ENCODE peak calls at places on chromosomes 4 and X, in ten cellular contexts. V is Panc1, J is tibial nerve, C is AG04450, R is lung, K is PC-3, A is HCT116, D is body of pancreas, M is heart left ventricle, W is osteoblast. E is an unnamed sample. For H3K9me3, the result is how much of the 10 kb centered on the place peaks cover.

GRCh38 chrX:84634201-84634782 is 132.0 kb upstream of the HDX start:
- DNase-seq in A (no peak), D (no peak), W (no peak), C (no peak), M (no peak), R (no peak), J (no peak), K (peak), V (no peak), E (peak)

GRCh38 chr4:167234388-167234881 is at the start of gene SPOCK3:
- DNase-seq in W (peak), K (peak), R (peak), V (no peak), J (no peak), M (peak), A (peak), C (no peak), D (peak), E (peak)

GRCh38 chrX:40097101-40097491 is 662 bp downstream of the BCOR start:
- DNase-seq in V (no peak), C (no peak), W (peak), M (peak), R (no peak), J (no peak), K (no peak), D (no peak), A (no peak), E (no peak)

GRCh38 chr4:147078362-147078761 is 132.7 kb upstream of the TTC29 start:
- DNase-seq in A (no peak), R (no peak), J (no peak), K (no peak), W (no peak), V (no peak), M (no peak), D (no peak), C (no peak), E (no peak)

GRCh38 chr4:5162909-5163508 is 111.7 kb downstream of the STK32B start:
- DNase-seq in M (no peak), W (no peak), R (no peak), C (no peak), A (no peak), J (no peak), K (no peak), D (no peak), V (no peak), E (no peak)

GRCh38 chr4:182643801-182644311 is 273.3 kb downstream of the DCTD start:
- DNase-seq in V (no peak), J (no peak), R (no peak), A (no peak), K (no peak), D (no peak), C (peak), W (peak), M (peak), E (peak)

GRCh38 chr4:48902266-48902665 is 4.3 kb downstream of the OCIAD2 start:
- DNase-seq in K (peak), R (peak), C (no peak), J (no peak), W (peak), A (no peak), M (no peak), V (no peak), D (no peak), E (no peak)

GRCh38 chr4:38600575-38600974 is 63.4 kb upstream of the KLF3 start:
- DNase-seq in C (no peak), A (no peak), J (no peak), V (no peak), D (no peak), K (no peak), W (no peak), R (no peak), M (no peak), E (no peak)

GRCh38 chr4:1720163-1720983 is 750 bp downstream of the TMEM129 start:
- DNase-seq in J (no peak), D (no peak), K (no peak), V (no peak), R (peak), M (peak), A (no peak), W (peak), C (no peak), E (peak)

GRCh38 chr4:41245983-41246382 is 10.7 kb upstream of the UCHL1 start:
- DNase-seq in W (no peak), R (no peak), M (no peak), A (no peak), D (no peak), J (no peak), C (no peak), K (no peak), V (no peak), E (no peak)

GRCh38 chr4:25427871-25428270 is 50.8 kb downstream of the ANAPC4 start:
- DNase-seq in R (no peak), D (no peak), A (no peak), W (no peak), C (no peak), V (no peak), J (no peak), M (no peak), K (no peak), E (no peak)

GRCh38 chrX:68827848-68828562 is 816 bp upstream of the EFNB1 start:
- DNase-seq in W (peak), K (peak), J (peak), R (peak), A (peak), M (peak), V (peak), C (peak), D (peak), E (peak)

GRCh38 chr4:16513876-16514275 is 287.6 kb upstream of the TAPT1 start:
- DNase-seq in D (no peak), R (no peak), K (no peak), W (no peak), J (no peak), V (no peak), A (no peak), M (no peak), C (no peak), E (no peak)

GRCh38 chr4:16505726-16506125 is 279.5 kb upstream of the TAPT1 start:
- DNase-seq in C (no peak), V (no peak), W (peak), A (no peak), K (peak), R (no peak), D (no peak), J (no peak), M (peak), E (peak)

GRCh38 chr4:16508968-16509367 is 282.7 kb upstream of the TAPT1 start:
- DNase-seq in R (no peak), V (no peak), M (no peak), J (no peak), A (no peak), K (peak), W (no peak), C (no peak), D (no peak), E (no peak)
- TF ChIP-seq CTCF in R (no peak), V (peak), M (peak), J (no peak), A (peak), K (peak), W (peak), C (peak), D (no peak), E (peak)

GRCh38 chrX:155951237-155951789 is 46.2 kb upstream of the IL9R start:
- DNase-seq in J (no peak), D (no peak), V (no peak), W (peak), K (no peak), M (no peak), R (no peak), A (no peak), C (no peak), E (no peak)
- H3K9me3 ChIP-seq in J (under half), D (under half), V (under half), W (under half), K (under half), M (under half), R (under half), A (under half), C (under half), E (under half)

DNA sequence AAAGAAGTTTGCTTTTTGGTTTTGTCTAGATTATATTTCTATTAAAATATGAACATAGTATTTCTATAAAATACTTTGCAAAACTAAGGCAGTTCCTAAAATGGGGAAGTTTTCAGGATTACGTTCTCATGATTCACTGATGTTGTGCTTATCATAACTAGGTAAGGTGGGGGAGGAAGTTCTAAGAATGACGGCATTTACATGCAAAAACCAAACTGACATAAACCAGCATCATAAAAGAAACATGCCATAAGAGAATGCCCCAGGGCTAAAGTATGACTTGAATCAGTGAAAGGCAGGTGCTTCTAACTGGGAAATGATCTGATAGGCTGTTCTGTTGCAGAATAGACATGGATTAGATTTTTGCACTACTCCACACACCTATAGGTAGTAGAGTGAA is 204.7 kb upstream of the JADE1 start:
- DNase-seq in K (peak), V (no peak), J (no peak), C (no peak), R (no peak), A (no peak), D (no peak), W (no peak), M (no peak), E (no peak)
- TF ChIP-seq CTCF in K (no peak), V (no peak), J (no peak), C (no peak), R (no peak), A (no peak), D (no peak), W (no peak), M (no peak), E (no peak)

GRCh38 chr4:112355662-112356061 is 58.5 kb downstream of the ALPK1 start:
- DNase-seq in W (no peak), D (no peak), J (no peak), M (no peak), K (no peak), V (no peak), A (no peak), C (no peak), R (no peak), E (no peak)
- H3K9me3 ChIP-seq in W (under half), D (under half), J (under half), M (under half), K (under half), V (under half), A (under half), C (under half), R (under half), E (under half)

GRCh38 chrX:64205735-64206491 is 405 bp upstream of the AMER1 start:
- DNase-seq in C (peak), R (peak), A (peak), M (peak), W (peak), V (peak), K (peak), D (peak), J (peak), E (peak)
- TF ChIP-seq CTCF in C (no peak), R (no peak), A (no peak), M (no peak), W (peak), V (peak), K (peak), D (no peak), J (peak), E (peak)

E was measured in BE2C.